ENCODE peak calls at places on chromosomes 3 and 15, in five cellular contexts. U, H, R, Y and N are unnamed samples.

GRCh38 chr3:11680509-11680908 is 36.8 kb upstream of the VGLL4 start:
- DNase-seq in R (no peak), U (no peak), Y (no peak), H (no peak), N (no peak)

GRCh38 chr3:54859204-54859603 is 68.7 kb downstream of the LRTM1 start:
- DNase-seq in R (no peak), Y (no peak), H (peak), U (no peak), N (no peak)

GRCh38 chr3:122938756-122939425 is 88.7 kb downstream of the SEMA5B start:
- DNase-seq in R (no peak), H (no peak), Y (no peak), U (no peak), N (no peak)

GRCh38 chr15:60766391-60767128 is 287.6 kb upstream of the ICE2 start:
- DNase-seq in H (no peak), Y (no peak), R (no peak), U (no peak), N (no peak)

GRCh38 chr3:5330152-5330810 is 142.8 kb downstream of the EDEM1 start:
- DNase-seq in H (peak), U (peak), Y (peak), R (no peak), N (no peak)

GRCh38 chr15:48865387-48866079 is 12.4 kb upstream of the EID1 start:
- DNase-seq in Y (peak), H (peak), R (peak), U (no peak), N (no peak)

GRCh38 chr3:78712270-78712669 is 1055.5 kb downstream of the ROBO1 start:
- DNase-seq in H (no peak), U (no peak), R (no peak), Y (no peak), N (no peak)

GRCh38 chr3:168341192-168341816 is 245.6 kb upstream of the GOLIM4 start:
- DNase-seq in H (peak), Y (peak), R (no peak), U (no peak), N (no peak)

GRCh38 chr3:54962200-54962599 is 34.3 kb upstream of the LRTM1 start:
- DNase-seq in R (no peak), Y (no peak), H (no peak), U (no peak), N (no peak)

GRCh38 chr3:170054204-170054603 is 16.4 kb downstream of the GPR160 start:
- DNase-seq in R (no peak), U (no peak), H (no peak), Y (no peak), N (no peak)

GRCh38 chr3:114411292-114411691 is 117.5 kb downstream of the TIGIT start:
- DNase-seq in H (peak), Y (no peak), R (no peak), U (no peak), N (no peak)

GRCh38 chr3:46737320-46737719 is 19.7 kb upstream of the PRSS50 start:
- DNase-seq in U (no peak), Y (no peak), H (no peak), R (no peak), N (no peak)

GRCh38 chr3:126446791-126447190 is 28.9 kb downstream of the ZXDC start:
- DNase-seq in H (no peak), Y (no peak), U (no peak), R (no peak), N (no peak)

GRCh38 chr3:38721207-38721772 is 71.8 kb upstream of the SCN5A start:
- DNase-seq in R (no peak), Y (no peak), H (no peak), U (no peak), N (no peak)

GRCh38 chr3:54527953-54528352 is 399.9 kb downstream of the LRTM1 start:
- DNase-seq in H (no peak), U (no peak), Y (no peak), R (no peak), N (no peak)

GRCh38 chr15:101651753-101652097 is 456 bp downstream of the TM2D3 start:
- DNase-seq in U (no peak), Y (no peak), R (no peak), H (no peak), N (no peak)

GRCh38 chr3:121995190-121996137 is 26.6 kb downstream of the ILDR1 start:
- DNase-seq in R (peak), Y (peak), H (peak), U (peak), N (no peak)

GRCh38 chr15:88878720-88879184 is 16.6 kb downstream of the HAPLN3 start:
- DNase-seq in R (peak), H (peak), U (no peak), Y (no peak), N (peak)

GRCh38 chr3:173371848-173372487 is 25.6 kb upstream of the NLGN1 start:
- DNase-seq in H (peak), Y (no peak), U (no peak), R (peak), N (no peak)

GRCh38 chr3:46708401-46709146 is 7.4 kb downstream of the TMIE start:
- DNase-seq in H (no peak), U (no peak), R (no peak), Y (no peak), N (no peak)

GRCh38 chr3:7646851-7647250 is 785.9 kb downstream of the GRM7 start:
- DNase-seq in R (no peak), Y (no peak), U (no peak), H (no peak), N (no peak)

GRCh38 chr3:15042936-15043335 is 22.2 kb downstream of the MRPS25 start:
- DNase-seq in R (no peak), H (peak), Y (no peak), U (no peak), N (no peak)

GRCh38 chr15:38696120-38696727 is 131.6 kb upstream of the RASGRP1 start:
- DNase-seq in H (peak), U (no peak), Y (no peak), R (no peak), N (peak)

GRCh38 chr3:63523100-63523499 is 129.4 kb upstream of the SNTN start:
- DNase-seq in R (peak), H (peak), U (peak), Y (no peak), N (no peak)

GRCh38 chr3:134309987-134310700 is 59.5 kb upstream of the RYK start:
- DNase-seq in Y (no peak), U (no peak), H (no peak), R (no peak), N (no peak)

GRCh38 chr15:67189326-67190051 is 65.0 kb downstream of the AAGAB start:
- DNase-seq in H (no peak), Y (no peak), R (no peak), U (no peak), N (peak)

GRCh38 chr3:71704915-71705314 is 20.3 kb downstream of the EIF4E3 start:
- DNase-seq in R (no peak), U (no peak), H (no peak), Y (no peak), N (no peak)

GRCh38 chr3:168091961-168092360 is 3.8 kb downstream of the GOLIM4 start:
- DNase-seq in U (no peak), R (peak), H (no peak), Y (no peak), N (no peak)

GRCh38 chr15:47787875-47788274 is 70.6 kb downstream of the SEMA6D start:
- DNase-seq in Y (no peak), R (no peak), U (no peak), H (no peak), N (no peak)

GRCh38 chr3:61894988-61895935 is 333.9 kb downstream of the PTPRG start:
- DNase-seq in H (peak), U (peak), R (no peak), Y (peak), N (peak)

GRCh38 chr15:97684249-97684648 is 276.3 kb upstream of the ARRDC4 start:
- DNase-seq in Y (no peak), U (no peak), H (no peak), R (no peak), N (no peak)

GRCh38 chr3:58560771-58561311 is 16.4 kb downstream of the FAM107A start:
- DNase-seq in U (no peak), Y (peak), H (peak), R (peak), N (no peak)

GRCh38 chr3:40623567-40623966 is 98.8 kb downstream of the ZNF621 start:
- DNase-seq in U (no peak), H (peak), R (no peak), Y (no peak), N (no peak)

GRCh38 chr15:34038023-34038403 is 991 bp downstream of the AVEN start:
- DNase-seq in Y (no peak), U (no peak), H (no peak), R (no peak), N (no peak)

GRCh38 chr3:196180346-196180745 is 30.9 kb downstream of the ZDHHC19 start:
- DNase-seq in R (no peak), Y (no peak), H (no peak), U (no peak), N (no peak)

GRCh38 chr3:9036327-9037112 is 73.2 kb upstream of the RAD18 start:
- DNase-seq in Y (peak), H (peak), U (no peak), R (no peak), N (no peak)